ENCODE peak calls at places on chromosomes 11 and 22, in four cellular contexts. L is fibroblast of lung, S is astrocyte, P is IMR-90. O is an unnamed sample.

GRCh38 chr11:3947084-3947483 is 91.6 kb downstream of the STIM1 start:
- DNase-seq in L (peak; percentile 70), S (peak; percentile 62), P (peak; percentile 67), O (no peak)

GRCh38 chr11:119316017-119316728 is 757 bp downstream of the MCAM start:
- DNase-seq in L (peak; percentile 20), S (no peak), P (no peak), O (no peak)

GRCh38 chr11:118406599-118407166 is 5.3 kb downstream of the ATP5MG start:
- DNase-seq in L (peak; percentile 25), S (peak; percentile 8), P (peak; percentile 39), O (no peak)

GRCh38 chr22:32353292-32353691 is 4.4 kb upstream of the RFPL3 start:
- DNase-seq in L (no peak), S (no peak), P (no peak), O (no peak)

GRCh38 chr22:45334528-45334927 is 24.8 kb downstream of the FAM118A start:
- DNase-seq in L (no peak), S (no peak), P (no peak), O (no peak)

GRCh38 chr11:72781313-72782080 is 12.3 kb downstream of the STARD10 start:
- DNase-seq in L (no peak), S (no peak), P (no peak), O (peak; percentile 83)

GRCh38 chr11:12052676-12053605 is 44.5 kb upstream of the DKK3 start:
- DNase-seq in L (no peak), S (no peak), P (no peak), O (no peak)

GRCh38 chr11:119683783-119684182 is 45.2 kb downstream of the NECTIN1 start:
- DNase-seq in L (no peak), S (no peak), P (no peak), O (peak; percentile 39)

GRCh38 chr22:40721266-40721665 is 42.0 kb downstream of the MCHR1 start:
- DNase-seq in L (peak; percentile 79), S (peak; percentile 71), P (peak; percentile 71), O (peak; percentile 37)

GRCh38 chr11:118227865-118228785 is 3.3 kb upstream of the JAML start:
- DNase-seq in L (no peak), S (no peak), P (no peak), O (no peak)

GRCh38 chr11:75760710-75761493 is 7.7 kb upstream of the DGAT2 start:
- DNase-seq in L (peak; percentile 59), S (peak; percentile 31), P (peak; percentile 82), O (no peak)

GRCh38 chr11:59669611-59670009 is 773 bp upstream of the PATL1 start:
- DNase-seq in L (peak; percentile 59), S (peak; percentile 49), P (peak; percentile 49), O (no peak)

GRCh38 chr11:14902650-14903350 is 10.8 kb upstream of the CYP2R1 start:
- DNase-seq in L (peak; percentile 61), S (peak; percentile 54), P (peak; percentile 71), O (no peak)

GRCh38 chr11:46675288-46675851 is 25.0 kb downstream of the ARHGAP1 start:
- DNase-seq in L (peak; percentile 72), S (peak; percentile 63), P (peak; percentile 72), O (peak; percentile 59)

GRCh38 chr11:124867700-124868099 is 2.5 kb downstream of the ROBO3 start:
- DNase-seq in L (peak; percentile 24), S (no peak), P (peak; percentile 32), O (peak; percentile 53)

GRCh38 chr22:23061471-23062280 is 8.6 kb upstream of the GNAZ start:
- DNase-seq in L (no peak), S (no peak), P (no peak), O (no peak)

GRCh38 chr22:39169797-39170466 is 17.5 kb upstream of the CBX7 start:
- DNase-seq in L (no peak), S (no peak), P (no peak), O (no peak)

GRCh38 chr11:74279256-74279655 is 32.2 kb downstream of the P4HA3 start:
- DNase-seq in L (no peak), S (no peak), P (no peak), O (no peak)

GRCh38 chr22:42752230-42752746 is 31.6 kb upstream of the A4GALT start:
- DNase-seq in L (no peak), S (no peak), P (no peak), O (no peak)

GRCh38 chr11:117942255-117942654 is 13.1 kb upstream of the TMPRSS13 start:
- DNase-seq in L (no peak), S (no peak), P (no peak), O (no peak)

GRCh38 chr11:76667271-76667818 is 3.2 kb downstream of the LRRC32 start:
- DNase-seq in L (no peak), S (no peak), P (no peak), O (no peak)

GRCh38 chr22:44143117-44143495 is 37.6 kb upstream of the PARVG start:
- DNase-seq in L (no peak), S (no peak), P (peak; percentile 24), O (no peak)

GRCh38 chr11:64258356-64258755 is 7.0 kb downstream of the PLCB3 start:
- DNase-seq in L (no peak), S (no peak), P (no peak), O (no peak)

GRCh38 chr11:123742778-123743177 is 1.3 kb upstream of the ZNF202 start:
- DNase-seq in L (no peak), S (no peak), P (no peak), O (no peak)

GRCh38 chr11:44264126-44264749 is 45.7 kb downstream of the ALX4 start:
- DNase-seq in L (no peak), S (no peak), P (no peak), O (no peak)

GRCh38 chr11:101945418-101945817 is 29.1 kb upstream of the ANGPTL5 start:
- DNase-seq in L (no peak), S (no peak), P (no peak), O (no peak)

GRCh38 chr11:109138200-109138599 is 283.8 kb upstream of the C11orf87 start:
- DNase-seq in L (no peak), S (no peak), P (peak; percentile 11), O (no peak)

GRCh38 chr11:8310743-8311298 is 47.1 kb upstream of the LMO1 start:
- DNase-seq in L (no peak), S (no peak), P (no peak), O (no peak)

GRCh38 chr22:43050995-43051394 is 36.0 kb upstream of the PACSIN2 start:
- DNase-seq in L (no peak), S (no peak), P (no peak), O (no peak)

GRCh38 chr22:48947636-48948035 is 880.0 kb downstream of the BRD1 start:
- DNase-seq in L (no peak), S (no peak), P (no peak), O (no peak)

GRCh38 chr22:21674611-21675010 is 8.8 kb downstream of the PPIL2 start:
- DNase-seq in L (no peak), S (no peak), P (no peak), O (no peak)
- H3K4me2 ChIP-seq in L (no peak overlapping the region), S (no peak overlapping the region), P (no peak overlapping the region), O (no peak overlapping the region)

GRCh38 chr11:26901162-26901561 is 92.8 kb upstream of the FIBIN start:
- DNase-seq in L (peak; percentile 63), S (peak; percentile 59), P (no peak), O (no peak)

GRCh38 chr11:26909429-26910009 is 84.4 kb upstream of the FIBIN start:
- DNase-seq in L (no peak), S (no peak), P (no peak), O (no peak)

GRCh38 chr11:26904114-26904513 is 89.8 kb upstream of the FIBIN start:
- DNase-seq in L (no peak), S (no peak), P (no peak), O (no peak)

GRCh38 chr11:26904801-26905200 is 89.1 kb upstream of the FIBIN start:
- DNase-seq in L (no peak), S (no peak), P (no peak), O (no peak)

GRCh38 chr11:26905368-26905767 is 88.5 kb upstream of the FIBIN start:
- DNase-seq in L (peak; percentile 51), S (peak; percentile 44), P (peak; percentile 4), O (no peak)
- H3K4me1 ChIP-seq in L (no peaks in the 10 kb centered on the region), S (no peaks in the 10 kb centered on the region), P (no peaks in the 10 kb centered on the region), O (peaks cover 8% of the 10 kb centered on the region)

GRCh38 chr11:1943977-1944376 is 3.2 kb upstream of the MRPL23 start:
- DNase-seq in L (peak; percentile 46), S (peak; percentile 14), P (peak; percentile 5), O (no peak)
- H3K4me2 ChIP-seq in L (no peak overlapping the region), S (peak overlapping the region; percentile 36), P (no peak overlapping the region), O (no peak overlapping the region)

GRCh38 chr11:65491163-65491465 is 7.7 kb upstream of the MALAT1 start:
- DNase-seq in L (peak; percentile 27), S (no peak), P (no peak), O (no peak)

GRCh38 chr11:65493367-65494176 is 5.3 kb upstream of the MALAT1 start:
- DNase-seq in L (peak; percentile 99), S (peak; percentile 99), P (peak; percentile 97), O (peak; percentile 87)

GRCh38 chr11:65492637-65493366 is 6.0 kb upstream of the MALAT1 start:
- DNase-seq in L (peak; percentile 86), S (peak; percentile 81), P (peak; percentile 89), O (peak; percentile 70)

GRCh38 chr11:65491614-65492386 is 7.0 kb upstream of the MALAT1 start:
- DNase-seq in L (peak; percentile 98), S (peak; percentile 99), P (peak; percentile 98), O (peak; percentile 90)

DNA sequence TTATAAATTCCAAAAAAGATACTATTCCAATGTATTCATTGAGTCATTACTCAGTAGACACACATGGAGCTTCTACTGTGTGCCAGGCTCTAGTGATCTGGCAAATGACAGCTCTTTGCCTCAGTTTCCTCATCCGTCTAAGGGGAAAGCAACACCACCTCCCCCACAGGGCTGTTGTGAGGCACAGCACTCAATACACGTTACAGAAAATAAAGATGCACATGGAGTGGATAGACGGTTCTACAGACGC is 6.5 kb upstream of the MALAT1 start:
- DNase-seq in L (no peak), S (no peak), P (no peak), O (no peak)
- H3K4me1 ChIP-seq in L (peaks cover 72% of the 10 kb centered on the region), S (peaks cover 88% of the 10 kb centered on the region), P (peaks cover 54% of the 10 kb centered on the region), O (peaks cover 92% of the 10 kb centered on the region)

GRCh38 chr11:86722748-86723147 is 50.3 kb upstream of the ME3 start:
- DNase-seq in L (no peak), S (no peak), P (no peak), O (no peak)

GRCh38 chr11:86719781-86720463 is 47.5 kb upstream of the ME3 start:
- DNase-seq in L (peak; percentile 98), S (peak; percentile 97), P (peak; percentile 85), O (no peak)

GRCh38 chr11:86718999-86719398 is 46.6 kb upstream of the ME3 start:
- DNase-seq in L (no peak), S (no peak), P (no peak), O (no peak)

GRCh38 chr11:86724137-86724536 is 51.7 kb upstream of the ME3 start:
- DNase-seq in L (no peak), S (no peak), P (no peak), O (no peak)

GRCh38 chr11:86722041-86722440 is 49.6 kb upstream of the ME3 start:
- DNase-seq in L (peak; percentile 76), S (peak; percentile 68), P (peak; percentile 62), O (no peak)
- H3K4me2 ChIP-seq in L (no peak overlapping the region), S (no peak overlapping the region), P (no peak overlapping the region), O (no peak overlapping the region)

GRCh38 chr11:65897020-65897471 is 3.1 kb downstream of the FOSL1 start:
- DNase-seq in L (no peak), S (no peak), P (no peak), O (no peak)
- H3K4me1 ChIP-seq in L (peaks cover 31% of the 10 kb centered on the region), S (peaks cover 55% of the 10 kb centered on the region), P (peaks cover 38% of the 10 kb centered on the region), O (peaks cover 14% of the 10 kb centered on the region)

O was measured in hepatocyte.